ENCODE peak calls at places on chromosome 3, in four cellular contexts. S is AG08395, R is posterior vena cava, Q is glutamatergic neuron. Y is an unnamed sample.

GRCh38 chr3:23312866-23313265 is 109.7 kb downstream of the UBE2E2 start:
- DNase-seq in S (no peak), R (no peak), Q (no peak), Y (no peak)

GRCh38 chr3:140816804-140817203 is 124.8 kb upstream of the SLC25A36 start:
- DNase-seq in S (no peak), R (no peak), Q (no peak), Y (no peak)

GRCh38 chr3:13114811-13115615 is 41.8 kb upstream of the IQSEC1 start:
- DNase-seq in S (no peak), R (peak; percentile 73), Q (no peak), Y (no peak)

GRCh38 chr3:146125946-146126345 is 35.0 kb downstream of the PLOD2 start:
- DNase-seq in S (peak; percentile 77), R (no peak), Q (no peak), Y (no peak)

GRCh38 chr3:195356151-195357086 is 85.5 kb upstream of the XXYLT1 start:
- DNase-seq in S (no peak), R (no peak), Q (no peak), Y (no peak)

GRCh38 chr3:57646723-57647122 is 46.2 kb downstream of the DENND6A start:
- DNase-seq in S (peak; percentile 54), R (no peak), Q (no peak), Y (no peak)

GRCh38 chr3:127565711-127566110 is 24.8 kb downstream of the TPRA1 start:
- DNase-seq in S (peak; percentile 22), R (no peak), Q (no peak), Y (no peak)

GRCh38 chr3:197554196-197554561 is 1.6 kb downstream of the BDH1 start:
- DNase-seq in S (peak; percentile 43), R (no peak), Q (no peak), Y (no peak)

GRCh38 chr3:194283218-194284006 is 67.7 kb downstream of the CPN2 start:
- DNase-seq in S (peak; percentile 84), R (no peak), Q (peak; percentile 3), Y (no peak)

GRCh38 chr3:125959317-125960065 is 9.5 kb upstream of the ROPN1B start:
- DNase-seq in S (no peak), R (peak; percentile 74), Q (no peak), Y (no peak)

GRCh38 chr3:72836923-72837322 is 11.3 kb downstream of the SHQ1 start:
- DNase-seq in S (no peak), R (no peak), Q (no peak), Y (no peak)

GRCh38 chr3:125042725-125043406 is 12.9 kb downstream of the HEG1 start:
- DNase-seq in S (peak; percentile 27), R (peak; percentile 85), Q (peak; percentile 59), Y (no peak)

GRCh38 chr3:142987080-142987700 is 14.2 kb upstream of the U2SURP start:
- DNase-seq in S (peak; percentile 57), R (no peak), Q (no peak), Y (no peak)

GRCh38 chr3:35200056-35200455 is 439.3 kb upstream of the ARPP21 start:
- DNase-seq in S (no peak), R (no peak), Q (no peak), Y (no peak)

GRCh38 chr3:59407425-59407824 is 357.6 kb upstream of the CFAP20DC start:
- DNase-seq in S (no peak), R (no peak), Q (no peak), Y (no peak)

GRCh38 chr3:196131921-196132320 is 50.0 kb upstream of the TFRC start:
- DNase-seq in S (no peak), R (no peak), Q (no peak), Y (no peak)

GRCh38 chr3:66565301-66565700 is 64.5 kb upstream of the LRIG1 start:
- DNase-seq in S (no peak), R (no peak), Q (no peak), Y (no peak)

GRCh38 chr3:134832585-134832984 is 37.5 kb downstream of the EPHB1 start:
- DNase-seq in S (no peak), R (no peak), Q (no peak), Y (no peak)

GRCh38 chr3:42708611-42709151 is 6.1 kb upstream of the HHATL start:
- DNase-seq in S (no peak), R (no peak), Q (no peak), Y (no peak)

GRCh38 chr3:36837089-36837488 is 72.7 kb upstream of the DCLK3 start:
- DNase-seq in S (no peak), R (no peak), Q (no peak), Y (no peak)

GRCh38 chr3:11132861-11133260 is 21.4 kb upstream of the HRH1 start:
- DNase-seq in S (no peak), R (no peak), Q (no peak), Y (no peak)

GRCh38 chr3:172104471-172105072 is 65.2 kb downstream of the FNDC3B start:
- DNase-seq in S (no peak), R (no peak), Q (no peak), Y (peak; percentile 34)

GRCh38 chr3:54356299-54357037 is 234.1 kb downstream of the CACNA2D3 start:
- DNase-seq in S (no peak), R (no peak), Q (no peak), Y (no peak)

GRCh38 chr3:197814372-197814771 is 23.3 kb downstream of the LRCH3 start:
- DNase-seq in S (no peak), R (no peak), Q (no peak), Y (no peak)

GRCh38 chr3:122067588-122068240 is 12.6 kb downstream of the CD86 start:
- DNase-seq in S (no peak), R (no peak), Q (no peak), Y (no peak)

GRCh38 chr3:135368781-135369180 is 573.7 kb downstream of the EPHB1 start:
- DNase-seq in S (no peak), R (no peak), Q (no peak), Y (no peak)

GRCh38 chr3:108301695-108302404 is 5.5 kb downstream of the HHLA2 start:
- DNase-seq in S (no peak), R (no peak), Q (no peak), Y (no peak)

GRCh38 chr3:46337911-46338310 is 16.0 kb upstream of the CCR2 start:
- DNase-seq in S (no peak), R (no peak), Q (no peak), Y (no peak)